ENCODE peak calls at places on chromosomes 1 and 21, in seven cellular contexts. Z is MM.1S, O is ovary, M is stomach, H is lung, X is AG04449, A is upper lobe of right lung. C is an unnamed sample.

GRCh38 chr1:56291374-56291841 is 288.0 kb downstream of the PLPP3 start:
- DNase-seq in Z (no peak), O (peak), M (no peak), H (no peak), X (no peak), A (no peak), C (no peak)

GRCh38 chr1:88462481-88463261 is 221.4 kb upstream of the PKN2 start:
- DNase-seq in Z (peak), O (peak), M (no peak), H (no peak), X (no peak), A (no peak), C (peak)

GRCh38 chr21:25790122-25790951 is 55.6 kb downstream of the GABPA start:
- DNase-seq in Z (peak), O (no peak), M (no peak), H (no peak), X (no peak), A (no peak), C (peak)

GRCh38 chr1:213094446-213094845 is 43.4 kb downstream of the RPS6KC1 start:
- DNase-seq in Z (no peak), O (no peak), M (no peak), H (no peak), X (no peak), A (no peak), C (no peak)

GRCh38 chr1:206676499-206676898 is 8.2 kb upstream of the MAPKAPK2 start:
- DNase-seq in Z (peak), O (no peak), M (no peak), H (no peak), X (no peak), A (no peak), C (no peak)

GRCh38 chr1:193697105-193697762 is 510.8 kb upstream of the B3GALT2 start:
- DNase-seq in Z (no peak), O (no peak), M (no peak), H (no peak), X (no peak), A (no peak), C (no peak)

GRCh38 chr1:162663589-162664030 is 31.3 kb downstream of the DDR2 start:
- DNase-seq in Z (no peak), O (no peak), M (no peak), H (peak), X (no peak), A (no peak), C (peak)

GRCh38 chr1:109802136-109802900 is 38.6 kb upstream of the EPS8L3 start:
- DNase-seq in Z (peak), O (no peak), M (peak), H (no peak), X (no peak), A (no peak), C (no peak)

GRCh38 chr21:37555672-37556261 is 189.2 kb downstream of the DYRK1A start:
- DNase-seq in Z (no peak), O (no peak), M (no peak), H (no peak), X (no peak), A (no peak), C (no peak)

GRCh38 chr1:185497177-185497576 is 180.1 kb upstream of the IVNS1ABP start:
- DNase-seq in Z (no peak), O (no peak), M (no peak), H (no peak), X (no peak), A (no peak), C (no peak)

GRCh38 chr1:25023190-25023578 is 93.1 kb upstream of the RUNX3 start:
- DNase-seq in Z (no peak), O (no peak), M (no peak), H (no peak), X (no peak), A (no peak), C (no peak)

GRCh38 chr1:193634876-193635275 is 448.5 kb upstream of the B3GALT2 start:
- DNase-seq in Z (no peak), O (no peak), M (no peak), H (no peak), X (no peak), A (no peak), C (no peak)

GRCh38 chr1:102434421-102434820 is 437.7 kb upstream of the OLFM3 start:
- DNase-seq in Z (peak), O (no peak), M (no peak), H (no peak), X (no peak), A (no peak), C (no peak)

GRCh38 chr1:53321366-53321765 is 6.5 kb downstream of the LRP8 start:
- DNase-seq in Z (no peak), O (no peak), M (no peak), H (no peak), X (no peak), A (peak), C (no peak)

GRCh38 chr1:53982034-53982761 is 35.8 kb downstream of the LDLRAD1 start:
- DNase-seq in Z (no peak), O (peak), M (no peak), H (no peak), X (no peak), A (no peak), C (peak)

GRCh38 chr1:38990746-38991637 is at the start of gene AKIRIN1:
- DNase-seq in Z (peak), O (peak), M (peak), H (peak), X (peak), A (peak), C (peak)
- H3K4me3 ChIP-seq in Z (peak), O (peak), M (peak), H (peak), X (peak), A (peak), C (peak)

GRCh38 chr1:34927316-34927715 is 2.1 kb downstream of the DLGAP3 start:
- DNase-seq in Z (no peak), O (no peak), M (no peak), H (no peak), X (no peak), A (no peak), C (no peak)

GRCh38 chr1:34928066-34928864 is 1.2 kb downstream of the DLGAP3 start:
- DNase-seq in Z (no peak), O (no peak), M (no peak), H (peak), X (no peak), A (no peak), C (no peak)

GRCh38 chr1:34929497-34929852 is at the start of gene DLGAP3:
- DNase-seq in Z (no peak), O (no peak), M (no peak), H (no peak), X (no peak), A (no peak), C (no peak)

GRCh38 chr1:34929853-34930701 is 627 bp upstream of the DLGAP3 start:
- DNase-seq in Z (no peak), O (no peak), M (no peak), H (no peak), X (no peak), A (no peak), C (no peak)

GRCh38 chr1:34928865-34929496 is 469 bp downstream of the DLGAP3 start:
- DNase-seq in Z (no peak), O (no peak), M (no peak), H (no peak), X (no peak), A (no peak), C (no peak)
- H3K4me3 ChIP-seq in Z (no peak), O (peak), M (peak), H (no peak), X (peak), A (peak), C (peak)

GRCh38 chr1:150619576-150620509 is 9.6 kb downstream of the ENSA start:
- DNase-seq in Z (no peak), O (no peak), M (no peak), H (no peak), X (no peak), A (no peak), C (peak)
- H3K4me3 ChIP-seq in Z (no peak), O (no peak), M (no peak), H (no peak), X (no peak), A (no peak), C (no peak)

DNA sequence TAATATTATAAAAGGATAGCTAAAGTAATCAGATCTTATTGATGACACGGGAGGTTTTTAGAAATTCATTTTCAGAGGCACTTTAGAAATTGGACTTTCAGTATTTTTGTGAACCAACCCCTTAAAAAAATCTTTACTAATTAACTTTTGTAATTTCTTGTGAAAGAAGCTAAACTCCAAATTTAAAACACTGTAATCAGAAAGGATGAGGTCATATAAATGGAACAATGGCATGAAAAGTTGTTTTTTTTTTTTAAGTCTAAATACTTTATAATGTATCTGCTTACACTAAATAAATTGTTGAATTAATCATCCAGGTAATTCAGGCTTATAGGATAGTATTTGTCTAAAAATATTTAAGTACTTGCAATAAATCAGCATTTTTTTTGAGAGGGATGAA is 9.0 kb downstream of the ZBTB18 start:
- DNase-seq in Z (no peak), O (no peak), M (no peak), H (no peak), X (no peak), A (no peak), C (no peak)
- H3K4me3 ChIP-seq in Z (no peak), O (no peak), M (no peak), H (no peak), X (no peak), A (no peak), C (no peak)

DNA sequence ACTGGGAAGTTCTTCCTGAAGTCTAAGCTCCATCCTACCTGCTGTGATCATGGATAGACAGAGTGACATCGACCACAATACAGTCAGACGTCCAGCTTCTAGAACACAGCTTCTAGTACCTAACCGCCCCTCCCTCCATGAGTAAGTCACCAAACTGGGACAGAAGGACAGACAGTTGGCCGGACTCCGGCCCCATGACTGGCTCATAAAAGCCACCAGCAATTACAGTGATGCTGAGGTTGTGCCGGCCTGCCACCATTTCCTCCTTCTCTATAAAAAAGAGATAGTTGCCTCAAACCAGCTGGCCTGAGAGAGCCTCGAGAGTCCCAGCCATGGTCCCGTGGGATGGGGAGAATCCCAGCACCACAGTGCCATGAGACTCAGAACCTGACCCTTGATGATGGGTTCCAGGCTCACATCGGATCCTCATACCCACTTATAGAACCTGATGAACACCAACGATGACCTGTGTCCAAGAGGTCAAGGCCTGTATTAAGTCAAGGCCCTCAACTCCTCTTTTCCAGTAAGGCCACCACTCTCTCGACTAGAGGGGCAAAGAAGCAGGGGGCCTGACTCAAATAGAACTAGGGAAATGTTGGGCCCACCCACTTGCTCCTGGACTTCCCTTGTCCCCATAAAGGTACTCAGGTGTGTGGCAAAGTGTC is 3.4 kb downstream of the MEF2D start:
- DNase-seq in Z (no peak), O (peak), M (no peak), H (no peak), X (no peak), A (peak), C (no peak)
- H3K4me3 ChIP-seq in Z (peak), O (peak), M (peak), H (no peak), X (peak), A (peak), C (no peak)

GRCh38 chr1:178371236-178371635 is 125.5 kb downstream of the CLEC20A start:
- DNase-seq in Z (no peak), O (no peak), M (no peak), H (no peak), X (no peak), A (no peak), C (peak)
- H3K4me3 ChIP-seq in Z (no peak), O (no peak), M (peak), H (no peak), X (peak), A (no peak), C (peak)

GRCh38 chr1:31798086-31798432 is 17.8 kb downstream of the SPOCD1 start:
- DNase-seq in Z (no peak), O (no peak), M (no peak), H (no peak), X (no peak), A (no peak), C (no peak)
- H3K4me3 ChIP-seq in Z (no peak), O (no peak), M (peak), H (no peak), X (peak), A (peak), C (peak)

DNA sequence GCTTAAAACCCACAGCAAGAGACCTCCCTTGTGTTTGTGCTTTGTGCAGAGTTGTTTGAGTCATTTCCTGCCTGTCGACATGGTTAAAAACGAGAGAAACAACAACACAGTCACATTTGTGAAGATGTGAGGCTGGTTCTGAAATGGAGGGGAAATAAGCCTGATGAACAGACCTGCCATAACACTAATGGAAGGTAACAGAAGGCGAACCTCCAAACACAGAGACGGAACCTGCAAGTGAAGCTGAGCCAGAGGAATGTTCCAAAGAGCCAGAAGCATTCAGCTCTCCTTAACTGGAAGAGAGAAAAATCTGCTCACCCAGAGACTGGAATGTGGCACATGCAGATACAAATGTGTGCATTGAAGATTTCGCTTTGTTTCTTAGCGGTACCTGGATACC is 53.2 kb upstream of the RAVER2 start:
- DNase-seq in Z (no peak), O (no peak), M (no peak), H (no peak), X (no peak), A (no peak), C (peak)
- H3K4me3 ChIP-seq in Z (no peak), O (no peak), M (no peak), H (no peak), X (no peak), A (peak), C (no peak)

GRCh38 chr21:45253633-45254556 is 33.8 kb downstream of the POFUT2 start:
- DNase-seq in Z (no peak), O (no peak), M (no peak), H (no peak), X (no peak), A (no peak), C (no peak)

GRCh38 chr21:45255381-45256020 is 32.2 kb downstream of the POFUT2 start:
- DNase-seq in Z (peak), O (no peak), M (no peak), H (no peak), X (no peak), A (no peak), C (no peak)

GRCh38 chr21:45256021-45256911 is 31.4 kb downstream of the POFUT2 start:
- DNase-seq in Z (no peak), O (no peak), M (no peak), H (no peak), X (no peak), A (no peak), C (no peak)

GRCh38 chr21:45253180-45253579 is 34.5 kb downstream of the POFUT2 start:
- DNase-seq in Z (no peak), O (no peak), M (no peak), H (no peak), X (no peak), A (no peak), C (peak)

GRCh38 chr21:45254557-45254930 is 33.2 kb downstream of the POFUT2 start:
- DNase-seq in Z (no peak), O (no peak), M (no peak), H (no peak), X (no peak), A (no peak), C (no peak)
- H3K4me3 ChIP-seq in Z (no peak), O (no peak), M (no peak), H (no peak), X (no peak), A (no peak), C (no peak)

C was measured in IMR-90.